ENCODE peak calls at places on chromosomes 5 and 9, in ten cellular contexts. E, Y, R, P, D, J, C, G, X and N are unnamed samples.

GRCh38 chr5:39459091-39459490 is 34.3 kb upstream of the DAB2 start:
- DNase-seq in E (no peak), Y (no peak), R (no peak), P (no peak), D (no peak), J (no peak), C (peak; percentile 83), G (no peak), X (no peak), N (peak; percentile 60)

GRCh38 chr5:98772415-98773213 is 849 bp upstream of the RGMB start:
- DNase-seq in E (peak; percentile 69), Y (peak; percentile 81), R (peak; percentile 80), P (peak; percentile 85), D (peak; percentile 71), J (no peak), C (no peak), G (peak; percentile 70), X (peak; percentile 51), N (peak; percentile 85)

GRCh38 chr9:107999890-108000289 is 510.3 kb upstream of the KLF4 start:
- DNase-seq in E (no peak), Y (no peak), R (no peak), P (no peak), D (no peak), J (no peak), C (no peak), G (no peak), X (no peak), N (no peak)

GRCh38 chr9:135887585-135888050 is 19.7 kb downstream of the CAMSAP1 start:
- DNase-seq in E (no peak), Y (no peak), R (no peak), P (peak; percentile 51), D (no peak), J (peak; percentile 38), C (no peak), G (no peak), X (peak; percentile 80), N (no peak)

GRCh38 chr9:113613815-113614413 is 150.4 kb downstream of the RGS3 start:
- DNase-seq in E (no peak), Y (no peak), R (no peak), P (no peak), D (no peak), J (no peak), C (no peak), G (no peak), X (no peak), N (no peak)

GRCh38 chr9:113921366-113921765 is 45.3 kb downstream of the ZNF618 start:
- DNase-seq in E (no peak), Y (no peak), R (no peak), P (no peak), D (no peak), J (no peak), C (peak; percentile 19), G (no peak), X (no peak), N (no peak)

GRCh38 chr9:13064060-13064459 is 215.4 kb downstream of the MPDZ start:
- DNase-seq in E (no peak), Y (no peak), R (no peak), P (no peak), D (no peak), J (no peak), C (no peak), G (no peak), X (no peak), N (no peak)

GRCh38 chr5:130652178-130652577 is 512.9 kb downstream of the HINT1 start:
- DNase-seq in E (no peak), Y (no peak), R (no peak), P (no peak), D (no peak), J (no peak), C (no peak), G (no peak), X (peak; percentile 3), N (peak; percentile 71)

GRCh38 chr5:151213803-151214613 is 9.9 kb downstream of the CCDC69 start:
- DNase-seq in E (peak; percentile 75), Y (no peak), R (peak; percentile 53), P (peak; percentile 90), D (peak; percentile 88), J (peak; percentile 71), C (no peak), G (no peak), X (peak; percentile 90), N (peak; percentile 78)

GRCh38 chr9:69571032-69571431 is 101.1 kb downstream of the APBA1 start:
- DNase-seq in E (no peak), Y (no peak), R (no peak), P (no peak), D (no peak), J (no peak), C (no peak), G (no peak), X (no peak), N (no peak)

GRCh38 chr5:54732108-54732507 is 214.5 kb downstream of the SNX18 start:
- DNase-seq in E (no peak), Y (no peak), R (no peak), P (no peak), D (no peak), J (no peak), C (no peak), G (no peak), X (no peak), N (no peak)

GRCh38 chr5:80711938-80712337 is 57.2 kb upstream of the DHFR start:
- DNase-seq in E (no peak), Y (no peak), R (peak; percentile 45), P (no peak), D (no peak), J (no peak), C (peak; percentile 34), G (peak; percentile 58), X (peak; percentile 2), N (peak; percentile 59)

GRCh38 chr9:72996106-72996505 is 43.3 kb upstream of the ALDH1A1 start:
- DNase-seq in E (no peak), Y (no peak), R (no peak), P (no peak), D (no peak), J (no peak), C (no peak), G (no peak), X (no peak), N (no peak)

GRCh38 chr5:154813736-154814135 is 36.7 kb downstream of the FAXDC2 start:
- DNase-seq in E (no peak), Y (no peak), R (no peak), P (no peak), D (no peak), J (no peak), C (no peak), G (no peak), X (no peak), N (no peak)

GRCh38 chr9:23683476-23684095 is 142.5 kb downstream of the ELAVL2 start:
- DNase-seq in E (no peak), Y (no peak), R (no peak), P (no peak), D (no peak), J (no peak), C (no peak), G (no peak), X (no peak), N (no peak)

GRCh38 chr5:34553544-34553943 is 102.6 kb upstream of the RAI14 start:
- DNase-seq in E (no peak), Y (no peak), R (no peak), P (no peak), D (no peak), J (no peak), C (no peak), G (no peak), X (no peak), N (no peak)

GRCh38 chr5:90558344-90559192 is at the start of gene ADGRV1:
- DNase-seq in E (no peak), Y (peak; percentile 93), R (peak; percentile 88), P (peak; percentile 47), D (no peak), J (peak; percentile 1), C (peak; percentile 1), G (peak; percentile 96), X (peak; percentile 7), N (peak; percentile 42)

GRCh38 chr5:32851774-32852173 is 140.7 kb downstream of the NPR3 start:
- DNase-seq in E (no peak), Y (no peak), R (no peak), P (no peak), D (no peak), J (no peak), C (no peak), G (no peak), X (no peak), N (no peak)

GRCh38 chr9:137276757-137277328 is 683 bp upstream of the TOR4A start:
- DNase-seq in E (no peak), Y (no peak), R (peak; percentile 35), P (peak; percentile 91), D (peak; percentile 68), J (no peak), C (peak; percentile 38), G (no peak), X (no peak), N (peak; percentile 69)

GRCh38 chr5:133781446-133781845 is 169.1 kb upstream of the FSTL4 start:
- DNase-seq in E (no peak), Y (no peak), R (no peak), P (no peak), D (no peak), J (no peak), C (no peak), G (no peak), X (no peak), N (no peak)

GRCh38 chr5:176447538-176447981 is 625 bp upstream of the FAF2 start:
- DNase-seq in E (peak; percentile 17), Y (peak; percentile 14), R (peak; percentile 66), P (no peak), D (no peak), J (peak; percentile 16), C (no peak), G (peak; percentile 80), X (no peak), N (no peak)

GRCh38 chr9:6270896-6271295 is 55.3 kb downstream of the IL33 start:
- DNase-seq in E (no peak), Y (no peak), R (no peak), P (no peak), D (no peak), J (no peak), C (no peak), G (no peak), X (no peak), N (peak; percentile 11)

GRCh38 chr9:131709741-131710499 is 30.0 kb downstream of the RAPGEF1 start:
- DNase-seq in E (no peak), Y (no peak), R (no peak), P (no peak), D (no peak), J (no peak), C (peak; percentile 38), G (no peak), X (peak; percentile 45), N (peak; percentile 52)

GRCh38 chr5:179773686-179774040 is 20.1 kb upstream of the LTC4S start:
- DNase-seq in E (no peak), Y (no peak), R (no peak), P (no peak), D (no peak), J (no peak), C (no peak), G (no peak), X (no peak), N (no peak)

GRCh38 chr9:6911901-6912650 is 154.3 kb downstream of the KDM4C start:
- DNase-seq in E (no peak), Y (no peak), R (no peak), P (no peak), D (no peak), J (no peak), C (peak; percentile 14), G (no peak), X (no peak), N (no peak)

GRCh38 chr9:137494104-137494544 is 35.0 kb upstream of the NSMF start:
- DNase-seq in E (no peak), Y (no peak), R (no peak), P (no peak), D (peak; percentile 39), J (no peak), C (no peak), G (no peak), X (no peak), N (no peak)

GRCh38 chr9:116928283-116928682 is 241.2 kb downstream of the TRIM32 start:
- DNase-seq in E (no peak), Y (no peak), R (no peak), P (no peak), D (no peak), J (no peak), C (no peak), G (no peak), X (no peak), N (no peak)

GRCh38 chr9:100505564-100506159 is 32.7 kb downstream of the TMEFF1 start:
- DNase-seq in E (peak; percentile 22), Y (no peak), R (peak; percentile 69), P (peak; percentile 78), D (peak; percentile 37), J (peak; percentile 85), C (peak; percentile 30), G (peak; percentile 34), X (peak; percentile 74), N (peak; percentile 82)